ENCODE peak calls at places on chromosomes 5 and 9, in four cellular contexts. U is left lung, M is mammary epithelial cell, R is aorta. A is an unnamed sample.

GRCh38 chr9:128361296-128361980 is 9.7 kb upstream of the URM1 start:
- DNase-seq in M (no peak), U (no peak), R (no peak), A (no peak)

GRCh38 chr5:137357436-137357835 is 141.7 kb downstream of the SPOCK1 start:
- DNase-seq in U (no peak), R (no peak), M (no peak), A (no peak)

GRCh38 chr9:93028448-93029006 is 30.0 kb upstream of the SUSD3 start:
- DNase-seq in U (no peak), M (no peak), R (no peak), A (no peak)

GRCh38 chr5:95369796-95370195 is 21.4 kb upstream of the FAM81B start:
- DNase-seq in U (no peak), R (no peak), M (no peak), A (no peak)

GRCh38 chr5:143641549-143641955 is 170.4 kb upstream of the HMHB1 start:
- DNase-seq in R (no peak), U (no peak), M (no peak), A (no peak)

GRCh38 chr9:109453210-109453842 is 44.8 kb downstream of the PTPN3 start:
- DNase-seq in U (no peak), R (no peak), M (peak; percentile 97), A (no peak)

GRCh38 chr5:59793000-59793399 is 100.5 kb downstream of the PDE4D start:
- DNase-seq in U (no peak), M (peak; percentile 93), R (peak; percentile 56), A (no peak)

GRCh38 chr5:157915638-157916037 is 56.7 kb upstream of the CLINT1 start:
- DNase-seq in M (peak; percentile 9), U (peak; percentile 81), R (peak; percentile 91), A (no peak)

GRCh38 chr5:141504216-141504615 is 15.3 kb downstream of the PCDHGC5 start:
- DNase-seq in R (no peak), U (no peak), M (no peak), A (no peak)

DNA sequence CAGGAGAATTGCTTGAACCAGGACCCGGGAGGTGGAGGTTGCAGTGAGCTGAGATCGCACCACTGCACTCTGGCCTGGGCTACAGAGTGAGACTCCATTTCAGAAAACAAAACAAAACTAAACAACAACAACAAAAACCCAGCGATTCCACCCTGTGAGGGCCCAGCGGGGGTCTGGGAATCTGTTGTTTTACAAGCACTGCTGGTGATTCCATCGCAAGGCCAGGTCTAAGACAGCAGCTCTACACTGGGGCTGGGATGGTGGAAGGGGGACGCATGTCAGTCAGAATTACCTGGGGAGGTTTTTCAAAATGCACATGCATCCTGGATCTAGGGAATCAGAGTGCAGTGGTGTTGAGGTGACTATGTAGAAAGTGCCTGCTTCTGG is 90.9 kb downstream of the ANKRD55 start:
- DNase-seq in U (no peak), M (no peak), R (no peak), A (no peak)
- H3K4me3 ChIP-seq in U (no peak overlapping the region), M (no peak overlapping the region), R (no peak overlapping the region), A (no peak overlapping the region)

GRCh38 chr9:24258626-24259025 is 287.1 kb downstream of the IZUMO3 start:
- DNase-seq in R (no peak), U (no peak), M (no peak), A (no peak)
- H3K27ac ChIP-seq in R (no peak overlapping the region), U (no peak overlapping the region), M (no peak overlapping the region), A (no peak overlapping the region)

GRCh38 chr9:15846611-15847010 is 293.8 kb downstream of the CCDC171 start:
- DNase-seq in U (peak; percentile 4), M (no peak), R (no peak), A (no peak)
- H3K4me3 ChIP-seq in U (no peak overlapping the region), M (no peak overlapping the region), R (no peak overlapping the region), A (no peak overlapping the region)

GRCh38 chr9:114503522-114504340 is 1.5 kb downstream of the WHRN start:
- DNase-seq in U (no peak), R (no peak), M (no peak), A (no peak)
- H3K27ac ChIP-seq in U (no peak overlapping the region), R (no peak overlapping the region), M (no peak overlapping the region), A (peak overlapping the region; percentile 6)

DNA sequence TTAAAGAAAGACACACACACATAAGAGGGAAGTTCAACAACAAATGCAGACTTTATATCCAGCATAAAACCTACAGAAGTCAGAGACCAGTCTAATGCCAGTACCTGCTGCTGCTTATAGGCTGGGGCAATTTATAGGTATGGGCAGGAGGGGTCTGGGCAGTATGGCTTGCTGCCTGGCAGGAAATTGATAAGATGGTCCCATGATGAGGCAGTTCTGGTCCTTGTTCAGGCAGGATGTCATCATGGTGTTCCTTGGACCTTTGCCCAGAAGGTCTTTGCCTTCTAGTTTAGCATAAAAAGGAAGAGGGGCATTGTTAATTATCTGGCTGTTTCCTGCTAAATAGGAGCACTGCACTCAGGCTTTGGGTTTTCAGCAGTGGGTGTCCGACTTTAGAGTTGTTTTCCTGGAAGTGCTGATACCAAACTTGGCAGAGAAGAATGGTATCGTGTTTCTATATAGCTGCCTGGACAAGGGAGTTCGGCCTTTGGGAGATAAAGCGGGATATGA is 10.4 kb upstream of the PDCD1LG2 start:
- DNase-seq in U (no peak), M (no peak), R (no peak), A (no peak)
- H3K4me3 ChIP-seq in U (no peak overlapping the region), M (no peak overlapping the region), R (no peak overlapping the region), A (no peak overlapping the region)

GRCh38 chr5:125112196-125112595 is 365.8 kb upstream of the ZNF608 start:
- DNase-seq in R (no peak), U (no peak), M (peak; percentile 21), A (no peak)
- H3K27ac ChIP-seq in R (no peak overlapping the region), U (no peak overlapping the region), M (no peak overlapping the region), A (no peak overlapping the region)

GRCh38 chr9:72931897-72932296 is 21.0 kb downstream of the ALDH1A1 start:
- DNase-seq in R (no peak), M (no peak), U (no peak), A (no peak)
- H3K4me3 ChIP-seq in R (no peak overlapping the region), M (no peak overlapping the region), U (no peak overlapping the region), A (no peak overlapping the region)

GRCh38 chr9:131480258-131480657 is 22.5 kb upstream of the POMT1 start:
- DNase-seq in R (no peak), M (peak; percentile 23), U (no peak), A (no peak)
- H3K27ac ChIP-seq in R (no peak overlapping the region), M (no peak overlapping the region), U (no peak overlapping the region), A (peak overlapping the region; percentile 36)

A was measured in suprapubic skin.